ENCODE peak calls at places on chromosomes 16 and 17, in eight cellular contexts. V is heart left ventricle, X is lower lobe of right lung, T is T-helper 1 cell, F is AG04450, A is NCI-H2081, K is H54, M is germinal center. L is an unnamed sample.

GRCh38 chr17:70158581-70158980 is 10.8 kb upstream of the KCNJ2 start:
- DNase-seq in A (no peak), M (no peak), T (no peak), K (no peak), X (no peak), V (no peak), F (no peak), L (no peak)

GRCh38 chr17:79631640-79632431 is 21.0 kb upstream of the RBFOX3 start:
- DNase-seq in M (no peak), T (no peak), V (peak; percentile 4), F (no peak), A (no peak), X (peak; percentile 17), K (no peak), L (no peak)

GRCh38 chr17:49191917-49192741 is 18.2 kb downstream of the GNGT2 start:
- DNase-seq in F (peak; percentile 45), M (peak; percentile 51), A (peak; percentile 96), X (peak; percentile 90), K (peak; percentile 88), V (peak; percentile 91), T (peak; percentile 76), L (peak; percentile 94)

GRCh38 chr17:80846932-80847331 is 144.7 kb upstream of the CHMP6 start:
- DNase-seq in X (no peak), K (no peak), T (no peak), A (no peak), F (no peak), M (no peak), V (no peak), L (no peak)

GRCh38 chr16:87389245-87389644 is 2.9 kb upstream of the MAP1LC3B start:
- DNase-seq in M (no peak), T (no peak), K (no peak), A (no peak), F (no peak), V (no peak), X (no peak), L (no peak)

GRCh38 chr16:15846510-15846909 is 10.3 kb downstream of the MYH11 start:
- DNase-seq in A (no peak), M (no peak), V (no peak), K (no peak), T (no peak), X (no peak), F (no peak), L (no peak)

GRCh38 chr17:48246623-48247022 is 139.1 kb downstream of the SNX11 start:
- DNase-seq in K (no peak), V (no peak), M (no peak), X (no peak), F (no peak), T (no peak), A (no peak), L (no peak)

GRCh38 chr17:41334385-41334784 is 16.2 kb downstream of the KRT33A start:
- DNase-seq in M (no peak), A (no peak), X (no peak), K (no peak), F (no peak), V (no peak), T (no peak), L (no peak)

GRCh38 chr17:50986989-50987660 is 121.0 kb upstream of the TOB1 start:
- DNase-seq in V (no peak), A (no peak), K (peak; percentile 23), X (no peak), F (peak; percentile 21), T (no peak), M (no peak), L (no peak)

GRCh38 chr16:1818204-1818872 is 8.3 kb downstream of the HAGH start:
- DNase-seq in A (no peak), X (no peak), M (no peak), T (no peak), F (no peak), V (no peak), K (no peak), L (no peak)

GRCh38 chr16:71626018-71626857 is at the start of gene MARVELD3:
- DNase-seq in F (no peak), V (no peak), M (peak; percentile 45), T (no peak), A (peak; percentile 34), K (no peak), X (peak; percentile 88), L (peak; percentile 86)

GRCh38 chr16:1991588-1992474 is 2.1 kb downstream of the SYNGR3 start:
- DNase-seq in K (no peak), V (peak; percentile 92), T (peak; percentile 100), A (no peak), F (peak; percentile 67), X (peak; percentile 97), M (peak; percentile 98), L (peak; percentile 94)

GRCh38 chr16:87047221-87048037 is 269.8 kb downstream of the C16orf95 start:
- DNase-seq in T (no peak), X (no peak), M (no peak), K (no peak), F (no peak), V (no peak), A (no peak), L (no peak)

GRCh38 chr16:5790512-5790911 is 692.9 kb upstream of the EEF2KMT start:
- DNase-seq in F (no peak), T (no peak), X (no peak), A (no peak), M (no peak), V (no peak), K (no peak), L (no peak)

GRCh38 chr16:65414284-65414984 is 292.6 kb upstream of the CDH11 start:
- DNase-seq in X (no peak), T (no peak), M (no peak), A (no peak), K (no peak), F (peak; percentile 29), V (no peak), L (no peak)

GRCh38 chr17:60087882-60088669 is 9.4 kb upstream of the HEATR6 start:
- DNase-seq in V (no peak), K (peak; percentile 95), X (no peak), T (no peak), M (no peak), A (peak; percentile 11), F (no peak), L (peak; percentile 78)

GRCh38 chr17:8173056-8173870 is 2.9 kb downstream of the TMEM107 start:
- DNase-seq in K (no peak), V (peak; percentile 83), A (peak; percentile 92), F (peak; percentile 96), M (peak; percentile 80), X (peak; percentile 82), T (peak; percentile 74), L (no peak)

GRCh38 chr17:75544250-75544649 is 18.8 kb downstream of the LLGL2 start:
- DNase-seq in T (no peak), K (no peak), X (no peak), V (no peak), M (no peak), A (no peak), F (no peak), L (no peak)

GRCh38 chr16:80887062-80887461 is 82.7 kb upstream of the CDYL2 start:
- DNase-seq in F (no peak), A (no peak), X (no peak), K (no peak), V (no peak), M (no peak), T (no peak), L (no peak)

GRCh38 chr17:38916771-38917170 is 8.6 kb upstream of the LASP1NB start:
- DNase-seq in K (no peak), T (no peak), F (no peak), X (no peak), A (no peak), M (no peak), V (no peak), L (no peak)

GRCh38 chr17:65371702-65372101 is 189.7 kb downstream of the AXIN2 start:
- DNase-seq in M (no peak), F (no peak), T (no peak), K (no peak), X (peak; percentile 79), A (no peak), V (peak; percentile 21), L (peak; percentile 79)

GRCh38 chr17:71496552-71496951 is 624.3 kb upstream of the SOX9 start:
- DNase-seq in A (no peak), T (no peak), X (no peak), F (no peak), V (no peak), M (no peak), K (no peak), L (no peak)

GRCh38 chr17:27892866-27893769 is at the start of gene LYRM9:
- DNase-seq in X (peak; percentile 95), F (peak; percentile 37), M (peak; percentile 90), A (peak; percentile 74), K (peak; percentile 73), V (peak; percentile 93), T (peak; percentile 88), L (peak; percentile 100)

GRCh38 chr16:19766554-19766884 is 48.4 kb downstream of the IQCK start:
- DNase-seq in X (no peak), M (no peak), F (no peak), T (no peak), K (no peak), V (no peak), A (no peak), L (no peak)

GRCh38 chr17:13518271-13519000 is 83.3 kb downstream of the HS3ST3A1 start:
- DNase-seq in K (no peak), M (no peak), T (no peak), A (no peak), X (no peak), F (peak; percentile 82), V (no peak), L (no peak)

GRCh38 chr17:27649929-27650328 is 18.9 kb downstream of the LGALS9 start:
- DNase-seq in X (no peak), A (no peak), K (no peak), T (no peak), M (no peak), F (no peak), V (peak; percentile 37), L (peak; percentile 43)

GRCh38 chr17:75681289-75681688 is 14.2 kb downstream of the SAP30BP start:
- DNase-seq in T (no peak), F (no peak), V (no peak), A (no peak), K (no peak), X (no peak), M (no peak), L (no peak)

GRCh38 chr17:1608676-1609075 is 20.0 kb downstream of the SLC43A2 start:
- DNase-seq in K (no peak), A (no peak), T (no peak), V (no peak), X (no peak), M (no peak), F (no peak), L (no peak)

GRCh38 chr17:30337393-30337999 is 3.6 kb upstream of the TMIGD1 start:
- DNase-seq in F (no peak), K (no peak), X (no peak), A (no peak), M (no peak), T (no peak), V (no peak), L (no peak)

GRCh38 chr16:30778549-30779244 is 8.3 kb downstream of the ZNF629 start:
- DNase-seq in A (no peak), T (no peak), M (no peak), F (no peak), V (no peak), K (no peak), X (no peak), L (no peak)

GRCh38 chr17:29589524-29590260 is at the start of gene GIT1:
- DNase-seq in X (peak; percentile 90), A (peak; percentile 81), T (peak; percentile 77), M (peak; percentile 93), V (peak; percentile 89), F (no peak), K (peak; percentile 79), L (peak; percentile 92)

GRCh38 chr16:52499061-52499460 is 47.9 kb downstream of the TOX3 start:
- DNase-seq in M (no peak), A (no peak), V (no peak), K (no peak), F (no peak), T (no peak), X (no peak), L (no peak)

GRCh38 chr16:69942099-69942491 is 9.0 kb upstream of the CLEC18A start:
- DNase-seq in X (peak; percentile 23), T (no peak), A (no peak), V (peak; percentile 15), M (no peak), K (no peak), F (no peak), L (peak; percentile 24)

GRCh38 chr17:30599424-30600061 is 122.3 kb downstream of the GOSR1 start:
- DNase-seq in T (no peak), F (no peak), X (no peak), V (no peak), M (peak; percentile 4), A (no peak), K (no peak), L (no peak)

L was measured in upper lobe of left lung.